ENCODE peak calls at places on chromosomes 5 and 9, in four cellular contexts. W is Kasumi-1, Y is NCI-H748 treated with DMSO at 0.1 percent for 48 hours, P is A549. L is an unnamed sample.
A peak's percentile ranks its signal among the peaks of the same experiment; 100 is the strongest.

GRCh38 chr9:126146254-126147145 is 180.1 kb upstream of the MVB12B start:
- DNase-seq in P (peak; percentile 70), Y (peak; percentile 89), W (peak; percentile 2), L (peak; percentile 84)

GRCh38 chr9:109469646-109470358 is 28.3 kb downstream of the PTPN3 start:
- DNase-seq in Y (peak; percentile 71), P (peak; percentile 69), W (peak; percentile 83), L (peak; percentile 58)

GRCh38 chr9:16668906-16669305 is 201.6 kb downstream of the BNC2 start:
- DNase-seq in Y (no peak), P (no peak), W (no peak), L (no peak)

GRCh38 chr9:110604101-110604710 is 24.7 kb upstream of the SVEP1 start:
- DNase-seq in Y (no peak), P (no peak), W (peak; percentile 82), L (no peak)

GRCh38 chr5:167982-168660 is 23.2 kb upstream of the LRRC14B start:
- DNase-seq in P (no peak), W (no peak), Y (no peak), L (no peak)

GRCh38 chr9:93577045-93577939 is 908 bp downstream of the PHF2 start:
- DNase-seq in W (no peak), P (peak; percentile 23), Y (no peak), L (no peak)

GRCh38 chr9:122172131-122172530 is 12.4 kb downstream of the MORN5 start:
- DNase-seq in Y (no peak), W (no peak), P (no peak), L (no peak)

GRCh38 chr5:157265714-157266285 is at the start of gene CYFIP2:
- DNase-seq in W (peak; percentile 18), Y (peak; percentile 59), P (peak; percentile 71), L (peak; percentile 82)

GRCh38 chr5:54017580-54017979 is 292.8 kb downstream of the ARL15 start:
- DNase-seq in W (no peak), P (no peak), Y (no peak), L (no peak)

GRCh38 chr9:32968101-32969011 is 33.1 kb downstream of the APTX start:
- DNase-seq in W (peak; percentile 53), Y (no peak), P (peak; percentile 30), L (peak; percentile 61)

GRCh38 chr5:121816164-121816563 is 35.5 kb upstream of the FTMT start:
- DNase-seq in Y (no peak), W (no peak), P (no peak), L (no peak)

GRCh38 chr9:36603006-36603405 is 30.3 kb downstream of the MELK start:
- DNase-seq in Y (no peak), P (no peak), W (no peak), L (no peak)

GRCh38 chr5:139847790-139848507 is 52.3 kb downstream of the PSD2 start:
- DNase-seq in Y (no peak), W (peak; percentile 49), P (peak; percentile 60), L (peak; percentile 63)

GRCh38 chr9:38065369-38066075 is 3.5 kb downstream of the SHB start:
- DNase-seq in W (no peak), Y (no peak), P (no peak), L (no peak)

GRCh38 chr5:110112355-110112754 is 422.6 kb downstream of the MAN2A1 start:
- DNase-seq in W (no peak), Y (no peak), P (no peak), L (no peak)

GRCh38 chr9:3441197-3441816 is 84.5 kb downstream of the RFX3 start:
- DNase-seq in W (peak; percentile 27), Y (peak; percentile 14), P (peak; percentile 34), L (peak; percentile 23)

L was measured in NCI-H345.